ENCODE peak calls at places on chromosome 10, in seven cellular contexts. G is HCT116, A is IMR-90, U is HepG2, D is GM12878, I is K562, S is H1. C is an unnamed sample.

GRCh38 chr10:121406823-121407545 is 191.3 kb downstream of the FGFR2 start:
- DNase-seq in U (no peak), A (no peak), D (no peak), S (no peak), I (no peak), G (no peak), C (no peak)

GRCh38 chr10:62046522-62047239 is 145.2 kb downstream of the ARID5B start:
- DNase-seq in I (no peak), A (peak; percentile 47), U (peak; percentile 67), S (no peak), D (peak; percentile 55), G (no peak), C (no peak)

GRCh38 chr10:113473851-113474250 is 79.0 kb upstream of the HABP2 start:
- DNase-seq in D (no peak), S (no peak), U (no peak), I (no peak), G (no peak), A (no peak), C (no peak)

GRCh38 chr10:113961261-113961938 is 82.3 kb upstream of the ADRB1 start:
- DNase-seq in A (no peak), D (peak; percentile 86), U (no peak), I (no peak), G (no peak), S (no peak), C (no peak)

GRCh38 chr10:98433881-98434732 is 12.6 kb downstream of the HPS1 start:
- DNase-seq in D (no peak), I (no peak), A (peak; percentile 84), U (no peak), G (no peak), S (no peak), C (no peak)

GRCh38 chr10:43055991-43056567 is 20.8 kb upstream of the RET start:
- DNase-seq in U (no peak), I (no peak), A (no peak), S (no peak), D (no peak), G (no peak), C (no peak)

GRCh38 chr10:50361946-50362345 is 110.6 kb upstream of the ASAH2 start:
- DNase-seq in U (no peak), S (no peak), G (no peak), D (no peak), A (no peak), I (no peak), C (no peak)

GRCh38 chr10:112695539-112695938 is 248.5 kb downstream of the VTI1A start:
- DNase-seq in A (no peak), I (no peak), G (no peak), D (no peak), S (no peak), U (peak; percentile 90), C (no peak)

GRCh38 chr10:485776-486572 is 203.5 kb downstream of the DIP2C start:
- DNase-seq in S (peak; percentile 35), U (no peak), G (no peak), D (no peak), A (no peak), I (no peak), C (no peak)

GRCh38 chr10:125235093-125236069 is 75.0 kb upstream of the CTBP2 start:
- DNase-seq in S (no peak), I (no peak), U (no peak), D (no peak), G (no peak), A (no peak), C (no peak)

GRCh38 chr10:86642499-86642898 is 11.8 kb upstream of the OPN4 start:
- DNase-seq in D (no peak), U (no peak), S (no peak), G (no peak), I (peak; percentile 5), A (peak; percentile 64), C (peak; percentile 36)

GRCh38 chr10:122525788-122526187 is 34.8 kb upstream of the DMBT1 start:
- DNase-seq in A (no peak), S (no peak), U (peak; percentile 30), I (no peak), G (peak; percentile 23), D (no peak), C (no peak)

GRCh38 chr10:32961892-32962369 is 3.9 kb upstream of the ITGB1 start:
- DNase-seq in U (peak; percentile 57), I (peak; percentile 15), G (peak; percentile 69), S (no peak), A (peak; percentile 93), D (no peak), C (no peak)

GRCh38 chr10:73060738-73061635 is 35.7 kb downstream of the P4HA1 start:
- DNase-seq in I (peak; percentile 43), G (peak; percentile 19), A (peak; percentile 8), S (no peak), D (no peak), U (peak; percentile 17), C (peak; percentile 47)

GRCh38 chr10:68249297-68249696 is 17.4 kb upstream of the ATOH7 start:
- DNase-seq in I (no peak), G (no peak), D (no peak), A (no peak), S (no peak), U (no peak), C (no peak)

DNA sequence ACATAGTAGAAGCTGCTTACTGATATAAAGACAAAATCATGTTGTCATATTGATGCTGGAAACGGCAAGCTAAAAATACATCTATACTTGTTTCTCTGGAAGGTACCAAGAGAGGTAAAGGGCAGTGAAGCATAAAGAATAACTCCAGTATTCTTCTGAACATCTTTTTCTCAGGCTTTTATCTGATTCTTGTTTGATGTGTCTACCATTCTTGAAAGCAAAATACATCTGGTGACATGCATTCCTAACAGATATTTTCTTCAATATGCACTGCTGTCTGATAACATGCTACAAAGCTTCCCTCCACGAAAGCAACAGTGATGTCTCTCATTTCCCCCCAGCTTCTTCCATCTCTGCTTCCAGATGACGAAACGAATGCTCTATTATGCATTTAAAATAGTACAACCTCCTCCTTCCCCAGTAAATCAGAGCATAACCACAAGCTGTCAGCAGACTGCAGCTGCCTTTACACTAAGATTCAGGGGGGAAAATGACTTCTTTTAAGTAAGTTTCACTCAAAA is 100.8 kb downstream of the ARHGAP21 start:
- DNase-seq in U (no peak), S (no peak), A (peak; percentile 66), G (no peak), I (no peak), D (no peak), C (no peak)
- TF ChIP-seq CEBPB in U (no peak), S (no peak), A (no peak), G (no peak), I (no peak), D (no peak), C (no peak)

GRCh38 chr10:71236822-71237682 is 24.7 kb downstream of the UNC5B start:
- DNase-seq in G (no peak), U (no peak), I (no peak), D (no peak), A (no peak), S (no peak), C (no peak)

GRCh38 chr10:71239131-71239915 is 27.0 kb downstream of the UNC5B start:
- DNase-seq in D (no peak), A (no peak), S (no peak), I (no peak), U (no peak), G (no peak), C (no peak)

GRCh38 chr10:71238626-71239025 is 26.3 kb downstream of the UNC5B start:
- DNase-seq in G (no peak), S (no peak), A (no peak), I (no peak), D (no peak), U (no peak), C (no peak)

GRCh38 chr10:71236286-71236685 is 23.9 kb downstream of the UNC5B start:
- DNase-seq in A (no peak), U (no peak), I (no peak), S (no peak), G (no peak), D (no peak), C (no peak)

DNA sequence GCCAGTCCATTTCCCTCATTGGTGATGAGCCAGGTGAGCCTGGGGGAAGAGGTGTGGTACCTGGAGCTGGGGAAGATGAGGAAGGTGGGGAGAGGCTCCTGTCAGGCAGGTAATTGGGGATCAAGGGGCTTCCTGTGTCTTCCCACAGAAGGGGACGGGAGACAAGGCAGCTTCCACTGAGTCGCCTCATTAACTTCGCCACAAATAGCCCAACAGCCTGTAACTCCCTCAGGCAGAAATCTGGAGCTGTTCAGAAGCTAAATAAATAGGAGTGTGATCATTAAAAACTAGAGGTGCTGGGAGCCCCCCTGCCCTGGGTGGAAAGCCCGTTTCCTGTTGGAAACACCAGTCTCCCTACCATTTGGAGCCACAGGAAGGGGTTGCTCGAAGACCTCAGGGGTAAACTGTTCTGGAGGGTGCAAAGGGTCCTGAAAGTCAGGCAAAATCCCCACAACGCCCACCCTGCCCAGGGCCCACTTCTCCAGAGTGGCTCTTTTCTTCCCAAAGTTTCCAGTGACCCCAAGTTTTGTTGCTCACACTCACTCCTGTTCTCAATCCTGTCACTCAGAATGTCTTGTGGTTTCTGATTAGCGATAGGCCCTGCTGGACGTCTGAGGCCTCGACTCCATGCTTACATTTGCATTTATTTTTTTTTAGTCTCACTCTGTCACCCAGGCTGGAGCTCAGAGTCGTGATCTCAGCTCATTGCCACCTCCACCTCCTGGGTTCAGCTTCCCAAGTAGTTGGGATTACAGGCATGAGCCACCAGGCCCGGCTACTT is 25.7 kb downstream of the UNC5B start:
- DNase-seq in S (no peak), G (no peak), I (no peak), A (no peak), D (no peak), U (no peak), C (no peak)
- TF ChIP-seq CEBPB in S (no peak), G (no peak), I (no peak), A (no peak), D (no peak), U (no peak), C (no peak)

GRCh38 chr10:37856881-37857286 is 526 bp downstream of the ZNF248 start:
- DNase-seq in G (no peak), I (peak; percentile 56), U (no peak), D (no peak), S (no peak), A (no peak), C (peak; percentile 13)
- TF ChIP-seq CEBPB in G (no peak), I (no peak), U (no peak), D (no peak), S (no peak), A (no peak), C (no peak)

GRCh38 chr10:10959666-10960065 is 58.0 kb upstream of the CELF2 start:
- DNase-seq in D (peak; percentile 3), G (no peak), I (no peak), S (no peak), U (no peak), A (no peak), C (no peak)

GRCh38 chr10:10961078-10961477 is 56.6 kb upstream of the CELF2 start:
- DNase-seq in A (no peak), D (no peak), U (no peak), I (no peak), G (no peak), S (no peak), C (no peak)

GRCh38 chr10:10956681-10957225 is 60.9 kb upstream of the CELF2 start:
- DNase-seq in U (no peak), G (no peak), A (no peak), S (no peak), D (no peak), I (no peak), C (no peak)

DNA sequence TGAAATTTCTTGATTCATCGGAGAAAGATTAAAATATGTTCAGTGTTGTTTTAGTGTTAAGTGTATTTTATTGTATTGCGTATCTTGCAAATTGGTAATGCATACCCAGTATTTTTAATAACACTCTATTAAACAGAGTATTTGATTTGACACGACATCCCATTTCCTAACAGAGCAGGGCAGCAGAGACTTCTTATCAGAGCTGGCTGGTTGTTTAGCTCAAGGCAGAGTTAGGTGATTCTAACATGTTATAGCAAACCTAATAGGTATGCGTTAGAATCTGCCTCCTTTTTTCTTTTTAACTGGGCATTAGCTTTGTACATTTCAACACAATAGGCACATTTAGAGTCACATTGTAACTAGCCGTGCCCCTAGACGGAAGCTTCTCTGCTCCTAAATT is 57.1 kb upstream of the CELF2 start:
- DNase-seq in S (no peak), U (no peak), I (no peak), D (no peak), G (no peak), A (no peak), C (no peak)
- TF ChIP-seq CEBPB in S (no peak), U (no peak), I (no peak), D (no peak), G (no peak), A (no peak), C (no peak)

C was measured in A549.